ENCODE peak calls at places on chromosomes 13 and 19, in four cellular contexts. One of them, this sample, is unnamed.

GRCh38 chr13:45219938-45220375 is 19.1 kb upstream of the KCTD4 start:
- DNase-seq in nephron progenitor cell: no peak
- DNase-seq in skeletal muscle cell: no peak
- DNase-seq in globus pallidus: no peak
- DNase-seq in this sample: no peak

GRCh38 chr19:485583-486236 is 10.6 kb upstream of the MADCAM1 start:
- DNase-seq in globus pallidus: peak
- DNase-seq in nephron progenitor cell: peak
- DNase-seq in skeletal muscle cell: no peak
- DNase-seq in this sample: no peak

GRCh38 chr13:27171244-27171829 is at the start of gene USP12:
- DNase-seq in nephron progenitor cell: peak
- DNase-seq in skeletal muscle cell: no peak
- DNase-seq in globus pallidus: no peak
- DNase-seq in this sample: no peak

GRCh38 chr13:36476661-36477060 is 44.4 kb downstream of the CCNA1 start:
- DNase-seq in skeletal muscle cell: no peak
- DNase-seq in globus pallidus: no peak
- DNase-seq in nephron progenitor cell: no peak
- DNase-seq in this sample: no peak

GRCh38 chr19:3061214-3062161 is 807 bp downstream of the TLE5 start:
- DNase-seq in nephron progenitor cell: no peak
- DNase-seq in globus pallidus: peak
- DNase-seq in skeletal muscle cell: no peak
- DNase-seq in this sample: peak

GRCh38 chr13:29507356-29507755 is 88.1 kb downstream of the SLC7A1 start:
- DNase-seq in skeletal muscle cell: peak
- DNase-seq in globus pallidus: no peak
- DNase-seq in nephron progenitor cell: no peak
- DNase-seq in this sample: no peak

GRCh38 chr19:34426096-34426661 is 2.0 kb upstream of the UBA2 start:
- DNase-seq in globus pallidus: no peak
- DNase-seq in skeletal muscle cell: no peak
- DNase-seq in nephron progenitor cell: no peak
- DNase-seq in this sample: no peak

GRCh38 chr13:108185218-108185617 is 30.1 kb downstream of the LIG4 start:
- DNase-seq in nephron progenitor cell: no peak
- DNase-seq in skeletal muscle cell: no peak
- DNase-seq in globus pallidus: no peak
- DNase-seq in this sample: no peak

GRCh38 chr19:53772943-53773342 is 51.2 kb downstream of the NLRP12 start:
- DNase-seq in skeletal muscle cell: peak
- DNase-seq in globus pallidus: peak
- DNase-seq in nephron progenitor cell: peak
- DNase-seq in this sample: peak

GRCh38 chr19:55637534-55637933 is 3.3 kb upstream of the ZNF580 start:
- DNase-seq in skeletal muscle cell: no peak
- DNase-seq in nephron progenitor cell: no peak
- DNase-seq in globus pallidus: no peak
- DNase-seq in this sample: no peak

GRCh38 chr13:99269627-99270252 is 11.6 kb upstream of the GPR18 start:
- DNase-seq in skeletal muscle cell: peak
- DNase-seq in nephron progenitor cell: no peak
- DNase-seq in globus pallidus: peak
- DNase-seq in this sample: peak

GRCh38 chr13:85725433-85725832 is 73.8 kb downstream of the SLITRK6 start:
- DNase-seq in nephron progenitor cell: no peak
- DNase-seq in globus pallidus: no peak
- DNase-seq in skeletal muscle cell: no peak
- DNase-seq in this sample: no peak

GRCh38 chr13:96068729-96069128 is 15.5 kb upstream of the UGGT2 start:
- DNase-seq in skeletal muscle cell: no peak
- DNase-seq in nephron progenitor cell: no peak
- DNase-seq in globus pallidus: no peak
- DNase-seq in this sample: no peak

GRCh38 chr13:74889321-74889720 is 592.6 kb downstream of the TBC1D4 start:
- DNase-seq in nephron progenitor cell: no peak
- DNase-seq in skeletal muscle cell: peak
- DNase-seq in globus pallidus: no peak
- DNase-seq in this sample: no peak

GRCh38 chr19:29378126-29378525 is 147.7 kb upstream of the VSTM2B start:
- DNase-seq in skeletal muscle cell: no peak
- DNase-seq in globus pallidus: no peak
- DNase-seq in nephron progenitor cell: no peak
- DNase-seq in this sample: no peak

GRCh38 chr19:6866646-6867255 is 20.6 kb upstream of the ADGRE1 start:
- DNase-seq in globus pallidus: no peak
- DNase-seq in skeletal muscle cell: no peak
- DNase-seq in nephron progenitor cell: no peak
- DNase-seq in this sample: no peak

GRCh38 chr19:46296722-46297431 is at the start of gene HIF3A:
- DNase-seq in nephron progenitor cell: peak
- DNase-seq in skeletal muscle cell: peak
- DNase-seq in globus pallidus: no peak
- DNase-seq in this sample: no peak

GRCh38 chr13:74214321-74214720 is 80.1 kb upstream of the KLF12 start:
- DNase-seq in nephron progenitor cell: no peak
- DNase-seq in skeletal muscle cell: no peak
- DNase-seq in globus pallidus: no peak
- DNase-seq in this sample: no peak

GRCh38 chr13:92196566-92197256 is 798.3 kb downstream of the GPC5 start:
- DNase-seq in globus pallidus: no peak
- DNase-seq in skeletal muscle cell: no peak
- DNase-seq in nephron progenitor cell: no peak
- DNase-seq in this sample: no peak

GRCh38 chr19:30664358-30665058 is 292.3 kb downstream of the ZNF536 start:
- DNase-seq in skeletal muscle cell: no peak
- DNase-seq in nephron progenitor cell: no peak
- DNase-seq in globus pallidus: peak
- DNase-seq in this sample: no peak

This sample was measured in Jurkat, Clone E6-1.